ENCODE peak calls at places on chromosome 20, in eight cellular contexts. F is endothelial cell, X is left lung, G is astrocyte of the spinal cord, V is adrenal gland, O is psoas muscle, I is lung, C is HL-60. E is an unnamed sample.

GRCh38 chr20:58950603-58951002 is 30.5 kb upstream of the NELFCD start:
- DNase-seq in I (no peak), V (peak; percentile 3), G (no peak), O (no peak), F (no peak), C (no peak), X (no peak), E (no peak)

GRCh38 chr20:63814833-63815612 is 16.0 kb downstream of the ZBTB46 start:
- DNase-seq in I (no peak), C (no peak), F (no peak), O (no peak), G (no peak), V (no peak), X (no peak), E (no peak)

GRCh38 chr20:62337558-62338293 is 29.4 kb downstream of the LAMA5 start:
- DNase-seq in V (no peak), I (no peak), C (no peak), X (no peak), G (no peak), O (peak; percentile 10), F (no peak), E (no peak)

GRCh38 chr20:59040682-59041081 is 1.9 kb downstream of the PRELID3B start:
- DNase-seq in X (no peak), V (no peak), O (no peak), I (no peak), G (no peak), C (no peak), F (no peak), E (no peak)

GRCh38 chr20:53656653-53657288 is 63.1 kb upstream of the ZNF217 start:
- DNase-seq in C (peak; percentile 60), G (peak; percentile 58), V (no peak), X (no peak), O (no peak), I (no peak), F (no peak), E (no peak)

GRCh38 chr20:44615169-44615791 is 32.9 kb downstream of the PKIG start:
- DNase-seq in X (no peak), V (no peak), I (no peak), F (no peak), C (no peak), G (no peak), O (peak; percentile 34), E (no peak)

GRCh38 chr20:39421571-39422099 is 459.5 kb downstream of the DHX35 start:
- DNase-seq in I (no peak), V (no peak), X (no peak), F (no peak), G (no peak), O (no peak), C (no peak), E (no peak)

GRCh38 chr20:20713244-20713765 is 861 bp upstream of the RALGAPA2 start:
- DNase-seq in G (no peak), V (peak; percentile 18), O (peak; percentile 50), C (no peak), F (no peak), I (no peak), X (no peak), E (no peak)

GRCh38 chr20:1405801-1406200 is 12.9 kb upstream of the FKBP1A start:
- DNase-seq in V (no peak), O (no peak), I (no peak), X (no peak), F (no peak), G (no peak), C (no peak), E (no peak)

GRCh38 chr20:6122873-6123649 is at the start of gene FERMT1:
- DNase-seq in O (peak; percentile 50), C (no peak), I (peak; percentile 48), G (peak; percentile 66), V (peak; percentile 73), F (peak; percentile 51), X (peak; percentile 87), E (peak; percentile 70)

GRCh38 chr20:51610761-51611624 is 68.5 kb upstream of the NFATC2 start:
- DNase-seq in X (no peak), I (no peak), O (no peak), C (no peak), V (no peak), F (no peak), G (no peak), E (no peak)

DNA sequence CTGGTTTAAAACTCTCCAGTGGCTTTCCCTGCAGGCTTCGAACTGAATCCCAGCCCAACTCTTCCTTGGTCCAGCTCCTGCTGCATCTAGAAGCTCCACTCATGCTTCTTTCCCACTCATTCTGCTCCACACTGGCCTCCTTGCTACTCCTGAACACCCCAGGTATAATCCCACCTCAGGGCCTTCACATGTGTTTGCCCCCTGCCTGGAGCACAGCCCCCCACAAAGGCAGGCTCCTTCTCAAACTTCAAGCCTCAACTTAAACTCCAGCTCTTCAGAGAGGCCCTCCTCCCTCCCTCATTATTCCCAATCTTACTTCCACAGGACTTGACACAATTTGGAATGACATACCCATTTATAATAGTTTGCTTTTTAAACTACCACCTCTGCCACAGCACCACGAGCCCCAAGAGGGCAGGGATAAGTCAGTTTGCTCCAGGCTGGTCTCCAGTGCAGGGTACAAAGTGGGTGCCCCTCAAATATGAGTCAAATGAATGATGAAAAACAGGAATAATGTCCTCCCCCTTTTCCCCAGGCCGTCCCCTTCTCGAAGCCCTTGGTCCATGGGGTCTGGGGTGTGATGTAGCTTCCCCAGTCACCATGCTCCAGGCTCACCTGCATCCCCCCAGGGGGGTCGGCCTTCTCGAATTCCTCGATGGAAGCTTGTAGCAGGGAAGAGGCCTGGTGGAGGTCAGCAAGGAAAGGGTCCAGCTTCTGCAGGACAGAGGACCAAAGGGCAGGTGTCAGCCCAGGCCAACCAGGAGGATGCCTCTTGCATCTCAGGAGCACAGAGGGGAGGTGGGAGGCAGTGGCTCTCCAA is 37.4 kb downstream of the KIAA1755 start:
- DNase-seq in C (no peak), G (no peak), I (no peak), F (no peak), O (no peak), V (no peak), X (no peak), E (no peak)
- TF ChIP-seq CTCF in C (no peak), G (no peak), I (no peak), F (no peak), O (no peak), V (no peak), X (no peak), E (no peak)

DNA sequence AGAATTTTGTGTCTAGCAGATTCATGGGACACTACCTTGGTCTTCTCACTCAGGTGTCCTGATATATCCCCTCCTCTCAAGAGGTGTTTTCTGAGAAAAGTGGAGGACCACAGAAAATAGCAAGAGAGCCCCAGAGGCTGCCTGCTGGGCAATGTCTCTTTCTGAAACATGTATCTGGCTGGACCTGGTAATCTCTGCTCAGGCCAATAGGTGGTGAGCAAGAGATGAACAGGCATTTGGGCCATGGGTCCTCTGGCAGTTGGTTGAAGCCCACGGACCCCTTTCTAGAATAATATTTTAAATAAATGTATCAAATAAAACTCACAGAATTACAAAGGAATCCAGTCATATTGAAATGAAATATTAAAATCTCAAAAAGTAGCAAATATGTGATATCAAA is 8.8 kb upstream of the THBD start:
- DNase-seq in O (no peak), C (no peak), F (no peak), V (no peak), I (no peak), G (no peak), X (no peak), E (no peak)
- TF ChIP-seq CTCF in O (peak; percentile 12), C (no peak), F (no peak), V (no peak), I (no peak), G (no peak), X (peak; percentile 13), E (no peak)

GRCh38 chr20:50136822-50137599 is 16.5 kb downstream of the PEDS1 start:
- DNase-seq in I (no peak), G (no peak), F (no peak), C (no peak), V (peak; percentile 46), O (no peak), X (no peak), E (no peak)

GRCh38 chr20:50130995-50131394 is 18.0 kb upstream of the UBE2V1 start:
- DNase-seq in G (no peak), C (no peak), O (no peak), X (no peak), V (peak; percentile 56), F (no peak), I (no peak), E (no peak)

GRCh38 chr20:50130346-50130703 is 17.4 kb upstream of the UBE2V1 start:
- DNase-seq in I (no peak), X (no peak), F (no peak), O (no peak), V (no peak), C (no peak), G (no peak), E (no peak)

GRCh38 chr20:50133041-50133440 is 20.1 kb upstream of the UBE2V1 start:
- DNase-seq in I (no peak), O (peak; percentile 57), G (no peak), X (no peak), C (no peak), F (no peak), V (peak; percentile 63), E (no peak)

DNA sequence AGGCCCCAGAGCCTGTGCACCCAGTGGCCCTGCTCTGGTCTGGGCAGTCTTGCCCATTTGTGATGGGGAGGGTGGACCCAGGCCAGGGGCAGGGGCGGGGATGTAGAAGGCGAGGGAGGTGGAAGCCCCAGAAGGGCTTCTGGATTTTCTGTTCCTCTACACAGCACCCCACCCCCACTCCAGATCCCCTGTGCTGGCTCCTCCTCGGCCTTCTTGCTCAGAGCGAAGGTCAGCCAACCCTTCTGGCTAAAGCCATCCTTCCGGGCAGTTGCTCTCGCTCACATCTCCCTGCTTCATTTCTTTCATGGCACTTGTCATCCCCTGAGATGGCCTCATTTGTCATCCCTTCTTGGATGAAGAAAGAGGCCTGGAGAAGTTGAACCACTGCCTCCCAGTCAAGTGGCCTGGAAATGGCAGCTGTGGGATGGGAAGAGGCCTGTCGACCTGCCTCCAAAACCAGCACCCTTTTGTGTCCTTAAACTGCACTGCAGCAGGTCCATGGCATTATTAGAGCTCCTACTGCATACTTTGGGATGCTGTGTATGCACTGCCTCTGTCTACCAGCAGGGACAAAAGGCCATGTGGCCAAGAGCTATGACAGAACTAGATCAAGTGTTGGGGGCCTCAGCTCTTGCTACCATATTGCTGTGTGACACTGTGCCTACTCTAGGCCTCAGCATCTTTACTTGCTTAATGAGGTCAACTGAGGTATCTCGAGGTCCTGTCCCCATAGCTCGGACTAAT is 19.9 kb downstream of the PEDS1 start:
- DNase-seq in C (no peak), I (no peak), X (no peak), O (peak; percentile 76), V (peak; percentile 86), F (no peak), G (no peak), E (no peak)
- TF ChIP-seq CTCF in C (no peak), I (no peak), X (no peak), O (peak; percentile 23), V (peak; percentile 31), F (no peak), G (peak; percentile 23), E (peak; percentile 58)

DNA sequence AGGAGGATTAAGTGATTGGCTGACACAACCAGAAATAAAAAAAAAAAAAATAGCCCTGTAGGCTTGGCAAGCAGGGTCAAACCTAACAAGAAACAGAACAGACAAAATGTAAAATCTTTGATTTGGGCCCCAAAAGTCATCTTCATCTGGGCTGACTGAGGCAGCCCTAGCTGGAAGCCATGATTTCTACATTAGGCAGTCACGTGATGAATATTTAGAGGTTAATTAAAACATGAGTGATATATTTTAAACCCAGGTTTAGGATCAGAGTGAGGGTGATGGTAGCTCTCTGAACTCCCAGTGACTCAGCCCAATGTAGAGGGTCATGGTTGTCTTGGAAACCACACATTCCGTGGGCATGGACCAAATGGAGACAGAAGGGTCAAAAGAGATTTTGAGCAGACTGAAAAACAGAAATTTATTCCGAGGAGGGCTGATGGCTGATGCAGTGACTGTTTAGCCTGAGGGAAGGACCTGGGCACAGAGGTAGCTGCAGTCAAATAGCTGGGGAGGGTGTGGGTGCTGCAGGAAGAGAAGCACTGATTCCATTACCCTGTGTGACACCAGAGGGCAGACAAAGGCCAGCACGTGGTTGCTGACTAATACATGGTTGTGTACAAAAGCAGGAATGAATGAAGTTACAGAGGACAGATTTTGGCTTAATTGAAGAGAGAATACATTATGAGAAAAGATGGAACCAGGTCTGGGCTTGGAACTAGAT is 573.1 kb upstream of the CHD6 start:
- DNase-seq in X (no peak), V (no peak), I (no peak), F (no peak), C (no peak), O (no peak), G (no peak), E (peak; percentile 19)
- TF ChIP-seq CTCF in X (no peak), V (no peak), I (no peak), F (no peak), C (no peak), O (no peak), G (no peak), E (no peak)